ENCODE peak calls at places on chromosome 1, in ten cellular contexts. One of them, this sample, is unnamed.

GRCh38 chr1:9670085-9670484 is 18.6 kb downstream of the PIK3CD start:
- DNase-seq in left lung: no peak
- DNase-seq in A172: no peak
- DNase-seq in naive thymus-derived CD8-positive, alpha-beta T cell: no peak
- DNase-seq in germinal center: no peak
- DNase-seq in psoas muscle: no peak
- DNase-seq in mucosa of descending colon: no peak
- DNase-seq in retina: no peak
- DNase-seq in HT-29: no peak
- DNase-seq in hippocampal formation: no peak
- DNase-seq in this sample: no peak

GRCh38 chr1:10308001-10308400 is 90.9 kb upstream of the PGD start:
- DNase-seq in left lung: no peak
- DNase-seq in A172: no peak
- DNase-seq in naive thymus-derived CD8-positive, alpha-beta T cell: peak
- DNase-seq in germinal center: no peak
- DNase-seq in psoas muscle: no peak
- DNase-seq in mucosa of descending colon: no peak
- DNase-seq in retina: no peak
- DNase-seq in HT-29: no peak
- DNase-seq in hippocampal formation: no peak
- DNase-seq in this sample: no peak

GRCh38 chr1:19040010-19040680 is 83.7 kb upstream of the IFFO2 start:
- DNase-seq in left lung: no peak
- DNase-seq in A172: no peak
- DNase-seq in naive thymus-derived CD8-positive, alpha-beta T cell: no peak
- DNase-seq in germinal center: no peak
- DNase-seq in psoas muscle: no peak
- DNase-seq in mucosa of descending colon: no peak
- DNase-seq in retina: no peak
- DNase-seq in HT-29: no peak
- DNase-seq in hippocampal formation: no peak
- DNase-seq in this sample: no peak

GRCh38 chr1:73821520-73821919 is 376.5 kb downstream of the LRRIQ3 start:
- DNase-seq in left lung: no peak
- DNase-seq in A172: no peak
- DNase-seq in naive thymus-derived CD8-positive, alpha-beta T cell: no peak
- DNase-seq in germinal center: no peak
- DNase-seq in psoas muscle: no peak
- DNase-seq in mucosa of descending colon: no peak
- DNase-seq in retina: no peak
- DNase-seq in HT-29: no peak
- DNase-seq in hippocampal formation: no peak
- DNase-seq in this sample: no peak

GRCh38 chr1:207644852-207645631 is at the start of gene CR1L:
- DNase-seq in left lung: peak
- DNase-seq in A172: no peak
- DNase-seq in naive thymus-derived CD8-positive, alpha-beta T cell: peak
- DNase-seq in germinal center: peak
- DNase-seq in psoas muscle: peak
- DNase-seq in mucosa of descending colon: peak
- DNase-seq in retina: peak
- DNase-seq in HT-29: no peak
- DNase-seq in hippocampal formation: peak
- DNase-seq in this sample: peak

GRCh38 chr1:242189591-242189990 is 190.7 kb upstream of the MAP1LC3C start:
- DNase-seq in left lung: no peak
- DNase-seq in A172: no peak
- DNase-seq in naive thymus-derived CD8-positive, alpha-beta T cell: no peak
- DNase-seq in germinal center: no peak
- DNase-seq in psoas muscle: no peak
- DNase-seq in mucosa of descending colon: no peak
- DNase-seq in retina: no peak
- DNase-seq in HT-29: peak
- DNase-seq in hippocampal formation: no peak
- DNase-seq in this sample: no peak

GRCh38 chr1:200625381-200625824 is 4.9 kb upstream of the KIF14 start:
- DNase-seq in left lung: no peak
- DNase-seq in A172: no peak
- DNase-seq in naive thymus-derived CD8-positive, alpha-beta T cell: no peak
- DNase-seq in germinal center: no peak
- DNase-seq in psoas muscle: no peak
- DNase-seq in mucosa of descending colon: no peak
- DNase-seq in retina: no peak
- DNase-seq in HT-29: no peak
- DNase-seq in hippocampal formation: no peak
- DNase-seq in this sample: peak

GRCh38 chr1:176177764-176178163 is 29.3 kb downstream of the COP1 start:
- DNase-seq in left lung: no peak
- DNase-seq in A172: no peak
- DNase-seq in naive thymus-derived CD8-positive, alpha-beta T cell: no peak
- DNase-seq in germinal center: peak
- DNase-seq in psoas muscle: no peak
- DNase-seq in mucosa of descending colon: no peak
- DNase-seq in retina: no peak
- DNase-seq in HT-29: no peak
- DNase-seq in hippocampal formation: no peak
- DNase-seq in this sample: no peak

GRCh38 chr1:23452011-23452411 is 27.5 kb upstream of the TCEA3 start:
- DNase-seq in left lung: peak
- DNase-seq in A172: peak
- DNase-seq in naive thymus-derived CD8-positive, alpha-beta T cell: peak
- DNase-seq in germinal center: no peak
- DNase-seq in psoas muscle: peak
- DNase-seq in mucosa of descending colon: peak
- DNase-seq in retina: no peak
- DNase-seq in HT-29: peak
- DNase-seq in hippocampal formation: no peak
- DNase-seq in this sample: peak

GRCh38 chr1:147549526-147549925 is 8.2 kb downstream of the BCL9 start:
- DNase-seq in left lung: no peak
- DNase-seq in A172: no peak
- DNase-seq in naive thymus-derived CD8-positive, alpha-beta T cell: peak
- DNase-seq in germinal center: no peak
- DNase-seq in psoas muscle: no peak
- DNase-seq in mucosa of descending colon: no peak
- DNase-seq in retina: no peak
- DNase-seq in HT-29: no peak
- DNase-seq in hippocampal formation: no peak
- DNase-seq in this sample: no peak

GRCh38 chr1:201538618-201539551 is at the start of gene NAV1:
- DNase-seq in left lung: peak
- DNase-seq in A172: peak
- DNase-seq in naive thymus-derived CD8-positive, alpha-beta T cell: no peak
- DNase-seq in germinal center: peak
- DNase-seq in psoas muscle: peak
- DNase-seq in mucosa of descending colon: peak
- DNase-seq in retina: peak
- DNase-seq in HT-29: no peak
- DNase-seq in hippocampal formation: peak
- DNase-seq in this sample: peak

GRCh38 chr1:173344034-173344743 is 132.9 kb upstream of the PRDX6 start:
- DNase-seq in left lung: no peak
- DNase-seq in A172: no peak
- DNase-seq in naive thymus-derived CD8-positive, alpha-beta T cell: no peak
- DNase-seq in germinal center: no peak
- DNase-seq in psoas muscle: no peak
- DNase-seq in mucosa of descending colon: no peak
- DNase-seq in retina: no peak
- DNase-seq in HT-29: peak
- DNase-seq in hippocampal formation: no peak
- DNase-seq in this sample: no peak

GRCh38 chr1:19878637-19878985 is 3.6 kb upstream of the OTUD3 start:
- DNase-seq in left lung: no peak
- DNase-seq in A172: no peak
- DNase-seq in naive thymus-derived CD8-positive, alpha-beta T cell: no peak
- DNase-seq in germinal center: no peak
- DNase-seq in psoas muscle: no peak
- DNase-seq in mucosa of descending colon: no peak
- DNase-seq in retina: no peak
- DNase-seq in HT-29: peak
- DNase-seq in hippocampal formation: no peak
- DNase-seq in this sample: no peak

GRCh38 chr1:89499320-89499719 is 25.3 kb upstream of the LRRC8B start:
- DNase-seq in left lung: no peak
- DNase-seq in A172: no peak
- DNase-seq in naive thymus-derived CD8-positive, alpha-beta T cell: no peak
- DNase-seq in germinal center: no peak
- DNase-seq in psoas muscle: no peak
- DNase-seq in mucosa of descending colon: no peak
- DNase-seq in retina: no peak
- DNase-seq in HT-29: no peak
- DNase-seq in hippocampal formation: no peak
- DNase-seq in this sample: no peak

GRCh38 chr1:29121516-29121937 is 2.2 kb downstream of the TMEM200B start:
- DNase-seq in left lung: no peak
- DNase-seq in A172: no peak
- DNase-seq in naive thymus-derived CD8-positive, alpha-beta T cell: no peak
- DNase-seq in germinal center: no peak
- DNase-seq in psoas muscle: no peak
- DNase-seq in mucosa of descending colon: no peak
- DNase-seq in retina: no peak
- DNase-seq in HT-29: no peak
- DNase-seq in hippocampal formation: no peak
- DNase-seq in this sample: no peak

GRCh38 chr1:56881417-56881816 is 26.8 kb downstream of the C8A start:
- DNase-seq in left lung: no peak
- DNase-seq in A172: no peak
- DNase-seq in naive thymus-derived CD8-positive, alpha-beta T cell: no peak
- DNase-seq in germinal center: no peak
- DNase-seq in psoas muscle: no peak
- DNase-seq in mucosa of descending colon: no peak
- DNase-seq in retina: no peak
- DNase-seq in HT-29: no peak
- DNase-seq in hippocampal formation: no peak
- DNase-seq in this sample: no peak